ENCODE peak calls at places on chromosomes 11 and 22, in nine cellular contexts. C, F, W, T, U, M, S, Q and Y are unnamed samples.

GRCh38 chr11:86116996-86117705 is 48.3 kb upstream of the PICALM start:
- DNase-seq in C (no peak), M (no peak), T (peak), U (no peak), Q (no peak), S (no peak), W (peak), F (peak), Y (no peak)

GRCh38 chr11:86070435-86071056 is 1.7 kb upstream of the PICALM start:
- DNase-seq in S (no peak), W (peak), Q (no peak), C (no peak), U (no peak), F (no peak), M (no peak), T (no peak), Y (no peak)

GRCh38 chr11:119222308-119222707 is 16.2 kb downstream of the CBL start:
- DNase-seq in S (no peak), W (peak), M (no peak), U (no peak), C (no peak), Q (no peak), F (peak), T (peak), Y (no peak)

GRCh38 chr11:10301656-10302293 is 3.1 kb upstream of the ADM start:
- DNase-seq in W (peak), M (no peak), C (no peak), F (peak), S (no peak), Q (no peak), T (peak), U (no peak), Y (no peak)

GRCh38 chr11:10657308-10658271 is 36.0 kb downstream of the IRAG1 start:
- DNase-seq in C (no peak), S (no peak), F (peak), U (no peak), M (no peak), T (peak), W (peak), Q (no peak), Y (peak)

GRCh38 chr11:1842149-1843097 is 3.6 kb downstream of the TNNI2 start:
- DNase-seq in Q (no peak), W (no peak), M (no peak), U (no peak), F (no peak), S (no peak), T (no peak), C (no peak), Y (no peak)

GRCh38 chr11:21545701-21546100 is 647.2 kb upstream of the ANO5 start:
- DNase-seq in U (no peak), T (no peak), C (no peak), M (no peak), S (no peak), Q (no peak), F (no peak), W (no peak), Y (no peak)

GRCh38 chr11:76656087-76656531 is 14.4 kb downstream of the LRRC32 start:
- DNase-seq in U (no peak), S (peak), W (no peak), F (no peak), M (peak), T (no peak), C (no peak), Q (no peak), Y (no peak)

GRCh38 chr11:122020902-122021301 is 95.1 kb downstream of the BLID start:
- DNase-seq in F (no peak), Q (no peak), W (peak), C (no peak), U (no peak), T (peak), M (no peak), S (no peak), Y (no peak)

GRCh38 chr11:31802990-31803812 is 7.9 kb downstream of the PAX6 start:
- DNase-seq in S (no peak), F (no peak), M (no peak), W (no peak), T (no peak), C (no peak), U (no peak), Q (no peak), Y (no peak)

GRCh38 chr11:7004482-7004881 is 15.7 kb downstream of the ZNF214 start:
- DNase-seq in T (peak), S (no peak), M (peak), Q (no peak), W (peak), C (no peak), U (no peak), F (peak), Y (peak)

GRCh38 chr22:47337161-47337621 is 574.7 kb downstream of the TBC1D22A start:
- DNase-seq in M (no peak), T (peak), F (peak), Q (no peak), C (no peak), W (peak), U (no peak), S (no peak), Y (peak)

GRCh38 chr11:2526808-2527381 is 82.1 kb downstream of the KCNQ1 start:
- DNase-seq in T (no peak), Q (no peak), W (no peak), F (no peak), M (peak), U (peak), C (no peak), S (peak), Y (no peak)